ENCODE peak calls at places on chromosomes 5 and 9, in five cellular contexts. One of them, this sample, is unnamed.

GRCh38 chr9:94656190-94656589 is 16.9 kb upstream of the FBP1 start:
- DNase-seq in ovary: no peak
- DNase-seq in GM13976: peak
- DNase-seq in SK-N-MC: no peak
- DNase-seq in foreskin fibroblast: no peak
- DNase-seq in this sample: no peak

GRCh38 chr9:16652511-16653101 is 217.9 kb downstream of the BNC2 start:
- DNase-seq in ovary: no peak
- DNase-seq in GM13976: no peak
- DNase-seq in SK-N-MC: no peak
- DNase-seq in foreskin fibroblast: no peak
- DNase-seq in this sample: no peak

GRCh38 chr9:107547772-107548297 is 58.3 kb upstream of the KLF4 start:
- DNase-seq in ovary: no peak
- DNase-seq in GM13976: no peak
- DNase-seq in SK-N-MC: no peak
- DNase-seq in foreskin fibroblast: peak
- DNase-seq in this sample: no peak

GRCh38 chr9:21060919-21061561 is 16.7 kb downstream of the IFNB1 start:
- DNase-seq in ovary: no peak
- DNase-seq in GM13976: no peak
- DNase-seq in SK-N-MC: peak
- DNase-seq in foreskin fibroblast: peak
- DNase-seq in this sample: no peak

GRCh38 chr9:89455356-89455824 is 42.5 kb downstream of the SEMA4D start:
- DNase-seq in ovary: no peak
- DNase-seq in GM13976: no peak
- DNase-seq in SK-N-MC: no peak
- DNase-seq in foreskin fibroblast: no peak
- DNase-seq in this sample: no peak

GRCh38 chr9:114084282-114085073 is 6.4 kb upstream of the AMBP start:
- DNase-seq in ovary: no peak
- DNase-seq in GM13976: no peak
- DNase-seq in SK-N-MC: no peak
- DNase-seq in foreskin fibroblast: no peak
- DNase-seq in this sample: peak

GRCh38 chr9:137664676-137665075 is 45.9 kb downstream of the EHMT1 start:
- DNase-seq in ovary: no peak
- DNase-seq in GM13976: no peak
- DNase-seq in SK-N-MC: no peak
- DNase-seq in foreskin fibroblast: no peak
- DNase-seq in this sample: no peak

GRCh38 chr9:36092509-36093215 is 43.9 kb upstream of the GLIPR2 start:
- DNase-seq in ovary: no peak
- DNase-seq in GM13976: peak
- DNase-seq in SK-N-MC: no peak
- DNase-seq in foreskin fibroblast: no peak
- DNase-seq in this sample: no peak

GRCh38 chr5:21685536-21685935 is 1167.6 kb downstream of the CDH12 start:
- DNase-seq in ovary: no peak
- DNase-seq in GM13976: no peak
- DNase-seq in SK-N-MC: no peak
- DNase-seq in foreskin fibroblast: peak
- DNase-seq in this sample: no peak

GRCh38 chr5:115599502-115599901 is 2.8 kb downstream of the TICAM2 start:
- DNase-seq in ovary: no peak
- DNase-seq in GM13976: peak
- DNase-seq in SK-N-MC: no peak
- DNase-seq in foreskin fibroblast: peak
- DNase-seq in this sample: no peak